ENCODE peak calls at places on chromosomes 1 and 21, in five cellular contexts. B, N, X, Y and C are unnamed samples.

GRCh38 chr1:2330511-2331199 is 60.7 kb downstream of the MORN1 start:
- DNase-seq in Y (peak), N (peak), X (no peak), B (no peak), C (peak)

GRCh38 chr1:39113109-39113743 is 87.1 kb downstream of the NDUFS5 start:
- DNase-seq in X (no peak), B (no peak), Y (no peak), N (no peak), C (peak)

GRCh38 chr21:36247316-36247715 is 72.7 kb upstream of the MORC3 start:
- DNase-seq in Y (no peak), B (no peak), N (peak), X (no peak), C (no peak)

GRCh38 chr1:31977361-31978131 is 36.1 kb upstream of the KHDRBS1 start:
- DNase-seq in Y (peak), B (no peak), X (peak), N (peak), C (peak)

GRCh38 chr1:5891736-5892135 is 100.5 kb downstream of the NPHP4 start:
- DNase-seq in B (no peak), X (no peak), Y (peak), N (peak), C (no peak)

GRCh38 chr1:24018611-24019580 is 38.8 kb upstream of the SRSF10 start:
- DNase-seq in X (peak), Y (peak), B (peak), N (peak), C (peak)

GRCh38 chr1:150970818-150971582 is 3.6 kb downstream of the CERS2 start:
- DNase-seq in Y (peak), X (peak), N (peak), B (no peak), C (peak)

GRCh38 chr1:155130272-155131006 is 2.8 kb downstream of the EFNA1 start:
- DNase-seq in X (no peak), B (no peak), N (no peak), Y (no peak), C (peak)

GRCh38 chr1:37999434-38000232 is 5.7 kb downstream of the FHL3 start:
- DNase-seq in N (peak), B (no peak), Y (peak), X (peak), C (peak)

GRCh38 chr1:196400478-196401453 is 207.5 kb downstream of the KCNT2 start:
- DNase-seq in N (peak), B (no peak), Y (peak), X (peak), C (peak)

GRCh38 chr1:165644064-165644735 is 13.2 kb downstream of the MGST3 start:
- DNase-seq in Y (no peak), N (peak), X (no peak), B (no peak), C (peak)

GRCh38 chr1:160911441-160911840 is 26.5 kb upstream of the ITLN1 start:
- DNase-seq in X (no peak), B (no peak), N (no peak), Y (no peak), C (no peak)

GRCh38 chr1:214549604-214550338 is 1.6 kb downstream of the PTPN14 start:
- DNase-seq in N (peak), B (no peak), Y (peak), X (peak), C (no peak)

GRCh38 chr1:204213668-204214662 is at the start of gene GOLT1A:
- DNase-seq in B (peak), Y (peak), X (peak), N (peak), C (peak)

GRCh38 chr1:81428998-81429397 is 371.7 kb upstream of the ADGRL2 start:
- DNase-seq in N (no peak), Y (no peak), X (no peak), B (no peak), C (no peak)

GRCh38 chr21:46228345-46229051 is at the start of gene LSS:
- DNase-seq in B (peak), N (peak), Y (peak), X (peak), C (peak)

GRCh38 chr1:175848329-175848728 is 104.9 kb upstream of the TNR start:
- DNase-seq in B (no peak), Y (no peak), X (no peak), N (no peak), C (no peak)

GRCh38 chr1:78348526-78349284 is 142.1 kb upstream of the PTGFR start:
- DNase-seq in X (no peak), N (peak), Y (peak), B (no peak), C (no peak)

GRCh38 chr1:3756394-3756793 is 4.1 kb downstream of the CCDC27 start:
- DNase-seq in B (no peak), X (no peak), Y (no peak), N (no peak), C (no peak)

GRCh38 chr1:86370627-86371026 is 25.5 kb downstream of the ODF2L start:
- DNase-seq in X (no peak), B (no peak), N (peak), Y (no peak), C (no peak)

GRCh38 chr1:196477262-196477661 is 131.0 kb downstream of the KCNT2 start:
- DNase-seq in X (no peak), Y (no peak), N (no peak), B (no peak), C (no peak)

GRCh38 chr1:61808968-61809367 is 66.7 kb downstream of the PATJ start:
- DNase-seq in Y (peak), N (peak), B (no peak), X (no peak), C (peak)

GRCh38 chr1:232012773-232013386 is 386.3 kb downstream of the DISC1 start:
- DNase-seq in Y (no peak), N (peak), B (no peak), X (no peak), C (peak)

GRCh38 chr1:106523448-106523847 is 533.0 kb upstream of the PRMT6 start:
- DNase-seq in B (no peak), X (no peak), N (no peak), Y (no peak), C (no peak)

GRCh38 chr1:153238536-153238935 is 21.0 kb upstream of the LORICRIN start:
- DNase-seq in N (no peak), X (no peak), Y (no peak), B (no peak), C (no peak)

GRCh38 chr1:231199868-231200267 is 38.0 kb downstream of the TRIM67 start:
- DNase-seq in X (no peak), N (no peak), Y (no peak), B (no peak), C (no peak)

GRCh38 chr1:212162635-212163034 is 122.6 kb upstream of the PPP2R5A start:
- DNase-seq in Y (peak), B (no peak), X (no peak), N (peak), C (peak)